ENCODE peak calls at places on chromosome 5, in five cellular contexts. A, E, K, X and V are unnamed samples.

GRCh38 chr5:10452768-10453331 is 11.2 kb downstream of the ROPN1L start:
- DNase-seq in A (peak), E (no peak), K (peak), X (no peak), V (peak)

GRCh38 chr5:39505751-39506150 is 81.0 kb upstream of the DAB2 start:
- DNase-seq in A (no peak), E (no peak), K (no peak), X (no peak), V (no peak)

GRCh38 chr5:72126796-72127195 is 19.5 kb downstream of the MAP1B start:
- DNase-seq in A (no peak), E (no peak), K (no peak), X (no peak), V (no peak)

GRCh38 chr5:56516034-56516433 is 282.9 kb upstream of the ANKRD55 start:
- DNase-seq in A (no peak), E (no peak), K (no peak), X (no peak), V (no peak)

GRCh38 chr5:113122053-113122452 is 145.5 kb downstream of the DCP2 start:
- DNase-seq in A (no peak), E (no peak), K (no peak), X (no peak), V (no peak)

GRCh38 chr5:95846554-95847260 is 24.2 kb upstream of the GLRX start:
- DNase-seq in A (peak), E (peak), K (no peak), X (peak), V (peak)

GRCh38 chr5:180470966-180471582 is 23.1 kb upstream of the CNOT6 start:
- DNase-seq in A (peak), E (peak), K (no peak), X (peak), V (peak)

GRCh38 chr5:58357121-58357520 is 102.8 kb downstream of the PLK2 start:
- DNase-seq in A (no peak), E (no peak), K (no peak), X (no peak), V (no peak)

GRCh38 chr5:30099634-30100033 is 1093.9 kb upstream of the CDH6 start:
- DNase-seq in A (no peak), E (no peak), K (no peak), X (no peak), V (no peak)

GRCh38 chr5:32712463-32713395 is 1.6 kb downstream of the NPR3 start:
- DNase-seq in A (peak), E (no peak), K (peak), X (peak), V (no peak)

GRCh38 chr5:84383816-84384603 is 670 bp downstream of the EDIL3 start:
- DNase-seq in A (peak), E (peak), K (peak), X (peak), V (peak)

GRCh38 chr5:81768960-81769452 is 18.1 kb upstream of the SSBP2 start:
- DNase-seq in A (no peak), E (no peak), K (no peak), X (no peak), V (no peak)

GRCh38 chr5:55636177-55636576 is 75.9 kb downstream of the SLC38A9 start:
- DNase-seq in A (no peak), E (no peak), K (no peak), X (no peak), V (no peak)

GRCh38 chr5:116696356-116696755 is 121.7 kb upstream of the SEMA6A start:
- DNase-seq in A (no peak), E (no peak), K (no peak), X (no peak), V (no peak)

GRCh38 chr5:109996246-109996645 is 306.5 kb downstream of the MAN2A1 start:
- DNase-seq in A (no peak), E (no peak), K (no peak), X (no peak), V (no peak)

GRCh38 chr5:9423611-9424010 is 122.3 kb downstream of the SEMA5A start:
- DNase-seq in A (no peak), E (no peak), K (no peak), X (no peak), V (no peak)

GRCh38 chr5:119411935-119412623 is 40.2 kb upstream of the HSD17B4 start:
- DNase-seq in A (peak), E (peak), K (no peak), X (peak), V (peak)

GRCh38 chr5:134018154-134018985 is 13.6 kb upstream of the VDAC1 start:
- DNase-seq in A (no peak), E (no peak), K (no peak), X (no peak), V (no peak)

GRCh38 chr5:68484307-68485068 is 268.9 kb downstream of the PIK3R1 start:
- DNase-seq in A (no peak), E (no peak), K (no peak), X (no peak), V (no peak)

GRCh38 chr5:93691997-93692396 is 49.4 kb downstream of the POU5F2 start:
- DNase-seq in A (no peak), E (no peak), K (no peak), X (no peak), V (no peak)

GRCh38 chr5:68873198-68873597 is 220.6 kb upstream of the SLC30A5 start:
- DNase-seq in A (no peak), E (no peak), K (no peak), X (no peak), V (no peak)

GRCh38 chr5:104353371-104353770 is 790.8 kb upstream of the NUDT12 start:
- DNase-seq in A (no peak), E (no peak), K (no peak), X (no peak), V (no peak)

GRCh38 chr5:102975457-102976182 is 144.3 kb downstream of the GIN1 start:
- DNase-seq in A (no peak), E (no peak), K (no peak), X (no peak), V (no peak)

GRCh38 chr5:67426961-67427630 is 230.5 kb upstream of the CD180 start:
- DNase-seq in A (no peak), E (no peak), K (no peak), X (no peak), V (no peak)

GRCh38 chr5:107275333-107275732 is 395.4 kb downstream of the EFNA5 start:
- DNase-seq in A (no peak), E (no peak), K (no peak), X (no peak), V (no peak)

GRCh38 chr5:146402949-146403348 is 44.2 kb upstream of the TCERG1 start:
- DNase-seq in A (no peak), E (no peak), K (no peak), X (no peak), V (no peak)

GRCh38 chr5:163564321-163564924 is 59.0 kb downstream of the MAT2B start:
- DNase-seq in A (peak), E (peak), K (peak), X (peak), V (peak)

GRCh38 chr5:93069276-93069675 is 511.7 kb downstream of the NR2F1-AS1 start:
- DNase-seq in A (no peak), E (no peak), K (no peak), X (no peak), V (no peak)

GRCh38 chr5:106314221-106314824 is 1356.4 kb downstream of the EFNA5 start:
- DNase-seq in A (no peak), E (no peak), K (no peak), X (no peak), V (no peak)

GRCh38 chr5:107524111-107524510 is 146.6 kb downstream of the EFNA5 start:
- DNase-seq in A (no peak), E (no peak), K (no peak), X (no peak), V (no peak)

GRCh38 chr5:96189987-96190386 is 228.3 kb upstream of the ELL2 start:
- DNase-seq in A (no peak), E (no peak), K (no peak), X (no peak), V (no peak)

GRCh38 chr5:76547891-76548524 is 75.2 kb downstream of the F2RL2 start:
- DNase-seq in A (no peak), E (no peak), K (peak), X (no peak), V (no peak)

GRCh38 chr5:7425830-7426229 is 29.9 kb downstream of the ADCY2 start:
- DNase-seq in A (no peak), E (no peak), K (no peak), X (no peak), V (no peak)

GRCh38 chr5:38453506-38453905 is 102.9 kb downstream of the LIFR start:
- DNase-seq in A (no peak), E (no peak), K (peak), X (no peak), V (no peak)

GRCh38 chr5:71757590-71758543 is 38.8 kb downstream of the CARTPT start:
- DNase-seq in A (peak), E (peak), K (peak), X (peak), V (peak)

GRCh38 chr5:54821445-54822330 is 163.7 kb downstream of the ESM1 start:
- DNase-seq in A (peak), E (no peak), K (no peak), X (no peak), V (no peak)

GRCh38 chr5:87755378-87755777 is 342.6 kb upstream of the CCNH start:
- DNase-seq in A (peak), E (no peak), K (no peak), X (peak), V (no peak)

GRCh38 chr5:44809215-44809955 is 638 bp downstream of the MRPS30 start:
- DNase-seq in A (peak), E (peak), K (no peak), X (peak), V (peak)

GRCh38 chr5:44809956-44810276 is 1.2 kb downstream of the MRPS30 start:
- DNase-seq in A (no peak), E (no peak), K (no peak), X (no peak), V (no peak)

GRCh38 chr5:44807269-44807668 is 1.5 kb upstream of the MRPS30 start:
- DNase-seq in A (no peak), E (no peak), K (no peak), X (no peak), V (no peak)

GRCh38 chr5:44808435-44809214 is at the start of gene MRPS30:
- DNase-seq in A (peak), E (peak), K (peak), X (peak), V (peak)
- TF ChIP-seq CTCF in A (peak), E (peak), K (peak), X (no peak), V (no peak)

DNA sequence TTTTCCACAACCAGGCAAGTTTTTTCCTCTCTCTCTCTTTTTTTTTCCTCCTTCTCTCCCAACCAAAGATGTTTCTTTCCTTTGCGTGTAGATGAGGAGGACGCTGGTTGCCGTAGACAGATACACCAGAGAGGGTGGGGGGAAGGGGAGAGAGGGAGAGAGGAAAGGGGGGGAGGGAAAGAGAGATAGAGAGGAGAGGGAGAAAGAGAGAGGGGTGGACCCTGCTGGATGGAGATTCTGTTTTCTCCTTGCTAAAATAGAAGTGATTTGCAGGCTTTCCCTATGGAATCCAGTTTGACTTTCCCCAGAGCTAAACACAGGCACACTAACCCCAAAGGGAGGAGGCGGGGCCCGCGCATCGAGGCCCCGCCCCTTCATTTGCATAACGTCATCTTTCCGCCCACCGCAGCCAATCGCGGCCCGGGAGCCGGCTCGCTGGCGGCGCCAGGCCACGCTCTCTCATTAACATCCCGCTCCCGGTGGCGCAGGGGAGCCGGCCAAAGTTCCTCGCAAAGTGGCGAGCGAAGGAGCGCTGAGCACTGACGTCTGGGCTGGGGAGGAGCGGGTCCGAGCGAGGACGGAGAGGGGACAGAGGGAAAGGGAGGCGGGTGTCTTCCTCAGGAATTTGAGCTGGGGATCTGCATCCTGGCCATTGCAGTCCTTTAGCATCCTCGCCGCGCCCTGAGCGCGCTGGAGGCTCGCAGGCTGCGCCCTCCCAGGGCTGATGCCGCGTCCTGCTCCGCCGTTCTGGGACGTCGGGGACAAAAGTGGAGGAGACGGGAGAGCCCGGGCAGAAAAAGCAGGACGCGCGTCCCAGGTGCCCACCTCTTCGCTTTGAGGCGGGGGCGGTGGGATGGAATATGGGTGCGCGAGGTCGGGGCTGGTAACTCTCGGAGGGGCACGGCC is 559 bp upstream of the EBF1 start:
- DNase-seq in A (peak), E (peak), K (peak), X (peak), V (peak)
- TF ChIP-seq CTCF in A (no peak), E (no peak), K (no peak), X (no peak), V (no peak)

GRCh38 chr5:153625826-153626354 is 135.4 kb downstream of the GRIA1 start:
- DNase-seq in A (no peak), E (no peak), K (no peak), X (no peak), V (no peak)

GRCh38 chr5:153629496-153629895 is 139.0 kb downstream of the GRIA1 start:
- DNase-seq in A (no peak), E (no peak), K (no peak), X (no peak), V (no peak)

GRCh38 chr5:153630546-153630945 is 140.1 kb downstream of the GRIA1 start:
- DNase-seq in A (no peak), E (no peak), K (no peak), X (no peak), V (no peak)

GRCh38 chr5:153626836-153627235 is 136.4 kb downstream of the GRIA1 start:
- DNase-seq in A (no peak), E (no peak), K (no peak), X (no peak), V (no peak)

GRCh38 chr5:153629027-153629426 is 138.6 kb downstream of the GRIA1 start:
- DNase-seq in A (peak), E (no peak), K (no peak), X (peak), V (peak)
- TF ChIP-seq CTCF in A (peak), E (no peak), K (no peak), X (no peak), V (no peak)

DNA sequence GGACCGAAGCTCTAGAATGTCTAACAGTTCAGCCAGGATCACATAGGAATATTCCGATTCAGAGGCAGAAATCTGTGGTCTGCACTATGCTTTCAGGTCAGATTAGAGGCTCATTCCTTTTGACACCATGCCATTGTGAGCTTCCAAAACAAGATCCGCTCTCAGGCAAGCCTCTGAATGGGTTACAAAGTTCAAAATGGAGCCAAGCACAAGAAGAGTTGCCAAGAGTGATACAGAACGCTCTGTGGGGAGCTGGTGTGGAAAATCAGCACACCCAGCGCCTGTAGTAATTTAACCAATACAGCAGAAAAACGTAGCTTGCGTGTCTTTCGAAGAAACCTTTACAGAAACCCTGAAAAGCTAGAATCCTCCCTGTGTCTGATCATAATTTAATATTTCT is 33.4 kb upstream of the FAT2 start:
- DNase-seq in A (no peak), E (no peak), K (no peak), X (no peak), V (no peak)
- TF ChIP-seq CTCF in A (no peak), E (no peak), K (no peak), X (no peak), V (no peak)

GRCh38 chr5:165881259-165881658 is 2375.8 kb downstream of the MAT2B start:
- DNase-seq in A (no peak), E (no peak), K (no peak), X (no peak), V (peak)
- TF ChIP-seq CTCF in A (peak), E (no peak), K (no peak), X (peak), V (no peak)

GRCh38 chr5:175844174-175844573 is 27.2 kb upstream of the CPLX2 start:
- DNase-seq in A (no peak), E (no peak), K (no peak), X (no peak), V (no peak)

GRCh38 chr5:175842506-175842905 is 28.9 kb upstream of the CPLX2 start:
- DNase-seq in A (no peak), E (no peak), K (no peak), X (no peak), V (no peak)

GRCh38 chr5:175840050-175840841 is 31.1 kb upstream of the CPLX2 start:
- DNase-seq in A (no peak), E (no peak), K (no peak), X (no peak), V (no peak)

GRCh38 chr5:175845229-175845628 is 26.1 kb upstream of the CPLX2 start:
- DNase-seq in A (no peak), E (no peak), K (no peak), X (no peak), V (no peak)

DNA sequence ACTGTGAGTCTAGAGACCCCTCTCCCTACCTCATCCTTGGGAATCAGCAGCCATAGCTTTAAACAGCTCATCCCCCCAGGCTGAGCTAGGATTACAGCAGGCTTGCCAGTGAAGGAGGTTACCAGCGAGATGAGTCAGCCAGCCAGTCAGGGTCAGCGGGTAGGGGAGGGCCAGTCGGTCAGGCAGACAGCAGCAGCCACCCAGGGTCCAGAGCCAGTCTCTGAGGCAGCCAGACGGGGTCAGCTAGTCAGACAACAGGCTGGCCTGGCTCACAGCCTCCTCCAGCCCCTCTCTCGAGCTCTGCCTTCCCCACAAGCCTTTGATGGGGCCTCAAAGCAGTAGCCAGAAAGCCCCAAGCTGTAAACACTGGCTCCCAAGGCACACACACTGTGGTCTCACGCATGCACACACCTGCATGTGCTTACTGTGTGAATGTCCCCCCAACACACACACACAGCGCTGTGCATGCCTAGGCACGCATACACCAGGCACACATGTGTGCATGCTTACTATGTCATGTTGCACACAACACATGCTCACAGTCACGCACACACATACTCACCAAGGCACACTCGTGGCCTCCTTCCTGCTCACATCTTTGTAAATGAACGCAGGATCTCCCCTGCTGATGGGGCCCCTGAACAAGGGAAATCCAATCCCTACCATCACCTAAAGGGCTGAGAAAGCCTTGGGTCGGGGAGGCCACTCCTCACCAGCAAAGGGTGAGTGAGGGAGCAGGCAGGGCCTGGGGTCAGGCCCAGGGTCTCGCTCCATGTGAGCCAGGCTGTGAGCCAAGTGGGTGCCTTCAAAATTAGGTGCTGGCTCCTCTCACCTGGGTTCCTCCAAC is 28.2 kb upstream of the CPLX2 start:
- DNase-seq in A (peak), E (no peak), K (no peak), X (no peak), V (no peak)
- TF ChIP-seq CTCF in A (no peak), E (no peak), K (no peak), X (no peak), V (no peak)

GRCh38 chr5:35816881-35817521 is 39.7 kb upstream of the IL7R start:
- DNase-seq in A (no peak), E (no peak), K (no peak), X (no peak), V (no peak)

GRCh38 chr5:35819026-35819425 is 37.7 kb upstream of the IL7R start:
- DNase-seq in A (no peak), E (no peak), K (no peak), X (no peak), V (no peak)

GRCh38 chr5:35813456-35813855 is 43.2 kb upstream of the IL7R start:
- DNase-seq in A (no peak), E (no peak), K (no peak), X (no peak), V (no peak)

GRCh38 chr5:35811108-35811741 is 45.5 kb upstream of the IL7R start:
- DNase-seq in A (no peak), E (no peak), K (peak), X (no peak), V (no peak)

GRCh38 chr5:35815089-35815936 is 41.4 kb upstream of the IL7R start:
- DNase-seq in A (peak), E (no peak), K (no peak), X (peak), V (peak)
- TF ChIP-seq CTCF in A (peak), E (peak), K (peak), X (peak), V (peak)